ENCODE peak calls at places on chromosome 16, in six cellular contexts. N is H1, Y is hepatocyte, P is K562, R is mammary epithelial cell, B is MM.1S. F is an unnamed sample.

GRCh38 chr16:54026456-54026855 is 260.1 kb downstream of the IRX3 start:
- DNase-seq in N (no peak), Y (no peak), P (no peak), R (no peak), B (no peak), F (no peak)

GRCh38 chr16:3656491-3657468 is 2.3 kb downstream of the DNASE1 start:
- DNase-seq in N (no peak), Y (no peak), P (no peak), R (no peak), B (no peak), F (no peak)

GRCh38 chr16:28140788-28141618 is 70.8 kb downstream of the XPO6 start:
- DNase-seq in N (no peak), Y (no peak), P (no peak), R (no peak), B (peak), F (no peak)

GRCh38 chr16:11133344-11133921 is 122.6 kb downstream of the SOCS1 start:
- DNase-seq in N (no peak), Y (peak), P (peak), R (peak), B (no peak), F (no peak)

GRCh38 chr16:88809068-88809675 is 2.6 kb downstream of the APRT start:
- DNase-seq in N (no peak), Y (no peak), P (peak), R (no peak), B (no peak), F (no peak)

GRCh38 chr16:89004209-89004831 is 27.3 kb upstream of the CBFA2T3 start:
- DNase-seq in N (peak), Y (peak), P (peak), R (no peak), B (no peak), F (no peak)

GRCh38 chr16:17921357-17921978 is 415.1 kb downstream of the NPIPA8 start:
- DNase-seq in N (peak), Y (peak), P (peak), R (peak), B (peak), F (peak)

GRCh38 chr16:2022723-2023097 is 3.1 kb downstream of the NPW start:
- DNase-seq in N (no peak), Y (peak), P (peak), R (peak), B (peak), F (peak)

GRCh38 chr16:61549332-61549731 is 486.9 kb downstream of the CDH8 start:
- DNase-seq in N (no peak), Y (no peak), P (no peak), R (no peak), B (no peak), F (no peak)

GRCh38 chr16:19008770-19009169 is 25.0 kb downstream of the TMC7 start:
- DNase-seq in N (no peak), Y (no peak), P (no peak), R (peak), B (no peak), F (no peak)

GRCh38 chr16:66328282-66328681 is 38.2 kb upstream of the CDH5 start:
- DNase-seq in N (no peak), Y (no peak), P (no peak), R (no peak), B (no peak), F (no peak)

DNA sequence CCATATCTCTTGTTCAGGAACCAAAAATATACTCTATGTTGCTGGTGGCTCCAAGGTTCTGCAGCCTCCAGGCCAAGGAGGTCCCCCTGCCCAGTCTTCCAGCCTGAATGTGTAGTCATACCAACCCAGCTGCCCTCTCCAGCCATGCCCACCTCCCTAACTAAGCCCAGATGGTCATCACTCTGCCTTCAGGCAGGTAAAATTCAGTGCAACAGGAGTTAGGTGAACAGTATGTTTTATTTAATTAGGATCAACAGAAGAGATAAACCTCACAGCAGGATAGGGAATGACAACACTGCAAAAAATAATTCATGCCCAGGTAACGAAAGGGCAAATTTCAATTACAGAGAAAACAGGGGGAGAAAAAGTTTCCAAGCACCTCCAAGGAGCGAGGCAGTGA is 9.1 kb downstream of the ZNF423 start:
- DNase-seq in N (no peak), Y (no peak), P (no peak), R (no peak), B (no peak), F (no peak)
- H3K4me2 ChIP-seq in N (no peak), Y (no peak), P (no peak), R (no peak), B (no peak), F (no peak)

DNA sequence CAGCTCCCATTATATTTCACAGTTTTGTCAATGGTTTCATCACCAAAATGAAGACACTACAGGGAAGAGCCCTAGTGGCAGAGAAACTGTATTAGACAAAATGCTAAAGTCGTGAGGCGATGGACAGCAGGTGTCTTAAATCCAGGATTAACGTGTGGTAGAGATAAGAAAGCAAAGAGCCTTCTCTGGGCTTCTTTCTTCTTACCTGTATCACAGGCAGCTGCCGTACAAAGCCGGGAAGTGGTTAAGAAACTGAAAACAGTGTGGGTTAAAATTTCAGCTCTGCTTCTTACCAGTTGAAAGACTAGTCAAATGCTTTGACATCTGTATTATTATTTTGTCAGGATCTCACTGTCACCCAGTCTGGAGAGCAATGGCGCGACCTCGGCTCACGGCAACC is 98.2 kb upstream of the NUDT7 start:
- DNase-seq in N (no peak), Y (no peak), P (no peak), R (no peak), B (peak), F (no peak)
- TF ChIP-seq CTCF in N (no peak), Y (no peak), P (no peak), R (no peak), B (peak), F (no peak)

DNA sequence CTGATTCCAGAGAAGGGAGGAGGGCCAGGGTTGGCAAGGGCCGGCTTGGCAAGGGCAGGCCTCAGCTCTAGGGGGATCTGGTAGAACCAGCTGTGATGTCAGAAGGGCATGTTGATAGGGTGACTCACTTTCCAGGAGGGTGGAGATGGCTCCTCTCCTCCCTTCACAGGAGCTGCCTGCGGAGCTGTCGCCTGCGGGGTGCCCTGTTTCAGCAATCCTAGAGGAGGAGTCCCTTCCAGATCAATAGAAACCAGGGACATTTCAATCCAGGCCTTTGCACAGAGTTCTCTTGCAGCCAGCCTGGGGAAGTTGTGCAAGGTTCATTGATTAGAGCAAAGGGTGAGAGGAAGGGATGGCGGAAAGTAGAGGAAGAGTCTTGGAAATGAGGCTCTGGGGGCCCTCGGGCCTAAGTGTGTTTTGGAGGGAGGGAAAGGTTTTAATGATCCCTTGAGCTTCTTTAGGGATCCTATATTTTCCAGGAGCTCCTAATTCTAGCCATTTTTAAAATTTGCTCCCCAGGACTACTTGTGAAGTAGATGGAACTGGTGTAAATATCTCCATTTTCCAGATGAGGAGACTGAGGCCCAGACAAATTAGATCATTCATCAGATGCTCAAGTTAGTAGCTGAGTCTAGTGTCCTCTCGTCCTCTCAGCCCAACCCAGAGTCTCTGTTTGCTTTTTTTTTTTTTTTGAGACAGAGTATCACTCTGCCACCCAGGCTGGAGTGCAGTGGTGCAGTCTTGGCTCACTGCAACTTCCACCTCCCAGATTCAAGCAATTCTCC is 24.8 kb upstream of the CSNK2A2 start:
- DNase-seq in N (no peak), Y (peak), P (no peak), R (peak), B (no peak), F (no peak)
- H3K4me3 ChIP-seq in N (no peak), Y (no peak), P (no peak), R (no peak), B (no peak), F (no peak)

DNA sequence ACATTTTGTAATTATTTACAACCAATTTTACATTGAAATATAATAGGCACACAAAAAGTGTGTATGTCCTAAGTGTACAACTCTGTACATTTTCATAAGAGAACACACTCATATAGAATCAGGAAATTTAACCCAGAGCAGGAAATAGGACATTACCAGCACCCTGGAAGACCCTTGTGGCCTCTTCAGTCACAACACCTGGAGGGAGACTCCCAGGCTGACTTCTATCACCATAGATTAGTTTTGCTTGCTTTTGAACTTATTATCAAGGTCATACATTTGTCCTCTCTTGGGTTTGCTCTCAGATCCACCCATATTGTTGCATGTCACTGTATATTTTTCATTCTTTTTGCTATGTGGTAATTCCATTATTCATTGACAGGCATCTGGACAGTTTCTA is 5.8 kb downstream of the RIPOR1 start:
- DNase-seq in N (no peak), Y (no peak), P (no peak), R (no peak), B (no peak), F (no peak)
- H3K4me2 ChIP-seq in N (no peak), Y (no peak), P (no peak), R (no peak), B (no peak), F (no peak)

DNA sequence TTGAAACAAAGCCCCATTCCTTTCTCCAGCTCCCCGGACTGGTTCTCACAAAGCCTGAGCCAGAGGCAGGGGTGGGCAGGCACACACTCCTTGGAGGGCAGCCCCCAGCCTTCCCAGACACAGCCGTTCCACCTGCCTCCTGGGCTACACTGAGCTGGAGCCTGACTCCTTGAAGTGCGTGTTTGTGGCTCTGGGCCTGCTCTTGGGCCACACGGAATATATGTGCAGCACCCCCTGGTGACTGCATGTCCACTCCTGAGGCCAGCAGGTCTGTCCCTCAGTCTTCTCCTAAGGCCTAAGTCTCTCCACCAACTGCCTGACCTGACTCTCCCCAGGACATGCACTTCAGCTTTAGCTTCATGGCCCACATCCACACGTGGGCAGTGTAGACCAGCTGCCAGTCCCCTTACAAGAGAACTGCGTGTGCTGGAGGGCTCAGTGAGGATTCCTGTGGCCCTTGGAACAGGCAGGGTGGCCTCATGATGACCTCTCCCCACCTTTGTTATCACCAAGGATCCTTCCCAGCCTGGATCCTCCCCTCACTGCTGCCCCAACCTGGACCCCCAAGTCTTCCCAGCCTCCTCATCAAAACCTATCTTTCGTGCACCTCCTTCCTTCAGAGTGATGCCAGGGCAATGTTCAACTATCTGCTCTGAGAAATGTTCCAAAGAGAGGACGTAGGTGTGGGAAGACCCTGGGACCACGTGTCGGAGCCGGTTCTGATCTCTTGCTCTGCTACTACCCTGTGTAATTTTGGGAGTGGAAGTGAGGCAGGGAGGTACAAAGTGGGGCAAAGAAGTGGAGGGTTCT is 12.4 kb upstream of the SLC6A2 start:
- DNase-seq in N (no peak), Y (no peak), P (peak), R (no peak), B (no peak), F (no peak)
- TF ChIP-seq CTCF in N (no peak), Y (no peak), P (peak), R (no peak), B (no peak), F (peak)

DNA sequence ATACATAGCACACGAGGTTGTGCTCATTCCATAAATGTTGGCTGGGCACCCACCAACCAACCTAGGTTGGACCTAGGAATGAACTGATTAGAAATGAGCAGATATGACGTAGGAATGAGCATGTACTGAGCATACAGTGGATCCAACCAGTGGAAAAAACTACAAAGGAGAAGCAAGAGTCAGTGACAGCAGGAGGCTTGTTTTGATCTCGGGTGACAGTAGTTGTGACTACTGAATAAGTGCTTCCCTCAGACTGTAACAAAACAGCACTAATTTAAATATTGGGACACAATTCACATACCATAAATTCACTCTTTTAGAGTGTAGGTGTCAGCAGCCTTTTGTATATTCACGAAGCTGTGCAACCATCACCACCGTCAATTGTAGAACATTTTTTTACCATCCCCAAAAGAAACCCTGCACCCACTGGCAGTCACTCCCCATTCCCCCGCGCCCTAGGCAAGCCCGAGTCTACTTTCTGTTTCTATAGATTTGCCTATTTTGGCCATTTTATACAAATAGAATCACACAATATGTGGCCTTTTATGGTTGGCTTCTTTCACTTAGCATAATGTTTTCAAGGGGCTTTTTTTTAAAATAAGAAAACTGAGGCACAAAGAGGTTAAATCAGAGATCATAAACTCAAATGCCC is 7.0 kb downstream of the VAC14 start:
- DNase-seq in N (no peak), Y (no peak), P (no peak), R (no peak), B (peak), F (no peak)
- H3K4me3 ChIP-seq in N (no peak), Y (no peak), P (no peak), R (no peak), B (peak), F (no peak)

DNA sequence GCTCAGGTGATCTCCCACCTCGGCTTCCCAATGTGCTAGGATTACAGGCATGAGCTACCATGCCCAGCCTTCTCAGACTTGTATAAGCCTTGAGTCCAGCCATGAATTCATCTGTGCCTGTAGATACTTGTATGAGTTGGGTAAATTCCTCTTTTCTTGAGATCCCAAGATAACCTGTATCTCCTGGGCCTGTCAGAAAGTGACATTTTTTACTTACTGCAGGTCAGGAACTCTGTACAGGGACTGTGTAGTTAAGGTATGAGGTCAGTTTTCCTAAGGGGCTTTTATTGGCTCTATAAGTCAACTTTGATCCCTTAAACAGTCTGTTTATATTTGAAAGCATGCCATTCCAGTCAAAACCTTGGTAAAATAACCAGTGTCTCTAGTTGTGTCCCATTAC is 106.3 kb upstream of the HAS3 start:
- DNase-seq in N (no peak), Y (no peak), P (no peak), R (no peak), B (no peak), F (no peak)
- H3K4me2 ChIP-seq in N (no peak), Y (no peak), P (no peak), R (no peak), B (no peak), F (no peak)

F was measured in DND-41.